ENCODE peak calls at places on chromosomes 16 and 17, in five cellular contexts. B is neural progenitor cell; J is naive thymus-derived CD4-positive, alpha-beta T cell; C is testis; D is cardiac muscle cell. E is an unnamed sample.

GRCh38 chr16:11089504-11090124 is 145.2 kb downstream of the CLEC16A start:
- DNase-seq in D (peak; percentile 68), B (no peak), J (no peak), C (no peak), E (no peak)

GRCh38 chr17:2024572-2025219 is 438 bp downstream of the RTN4RL1 start:
- DNase-seq in J (no peak), C (no peak), D (no peak), B (no peak), E (no peak)

GRCh38 chr17:7588553-7589203 is 1.2 kb downstream of the SOX15 start:
- DNase-seq in C (no peak), J (no peak), D (no peak), B (no peak), E (no peak)

GRCh38 chr17:78993241-78993956 is 13.7 kb upstream of the LGALS3BP start:
- DNase-seq in B (peak; percentile 69), J (peak; percentile 45), D (peak; percentile 62), C (peak; percentile 83), E (peak; percentile 79)

GRCh38 chr16:53881371-53881770 is 177.4 kb downstream of the FTO start:
- DNase-seq in C (no peak), B (no peak), D (peak; percentile 58), J (no peak), E (no peak)

GRCh38 chr17:42698736-42699414 is 16.5 kb downstream of the CNTNAP1 start:
- DNase-seq in B (peak; percentile 76), D (peak; percentile 90), J (no peak), C (peak; percentile 74), E (peak; percentile 62)

GRCh38 chr16:89358030-89359005 is 132.0 kb downstream of the ANKRD11 start:
- DNase-seq in D (no peak), B (no peak), J (peak; percentile 64), C (no peak), E (no peak)

GRCh38 chr16:22250522-22250921 is 44.4 kb downstream of the EEF2K start:
- DNase-seq in C (no peak), D (peak; percentile 56), J (no peak), B (no peak), E (no peak)

GRCh38 chr17:8366231-8366630 is 10.3 kb downstream of the KRABD2 start:
- DNase-seq in D (peak; percentile 89), B (no peak), C (no peak), J (no peak), E (no peak)

GRCh38 chr17:74750327-74751069 is 2.1 kb downstream of the NHERF1 start:
- DNase-seq in D (no peak), C (no peak), J (no peak), B (no peak), E (no peak)

DNA sequence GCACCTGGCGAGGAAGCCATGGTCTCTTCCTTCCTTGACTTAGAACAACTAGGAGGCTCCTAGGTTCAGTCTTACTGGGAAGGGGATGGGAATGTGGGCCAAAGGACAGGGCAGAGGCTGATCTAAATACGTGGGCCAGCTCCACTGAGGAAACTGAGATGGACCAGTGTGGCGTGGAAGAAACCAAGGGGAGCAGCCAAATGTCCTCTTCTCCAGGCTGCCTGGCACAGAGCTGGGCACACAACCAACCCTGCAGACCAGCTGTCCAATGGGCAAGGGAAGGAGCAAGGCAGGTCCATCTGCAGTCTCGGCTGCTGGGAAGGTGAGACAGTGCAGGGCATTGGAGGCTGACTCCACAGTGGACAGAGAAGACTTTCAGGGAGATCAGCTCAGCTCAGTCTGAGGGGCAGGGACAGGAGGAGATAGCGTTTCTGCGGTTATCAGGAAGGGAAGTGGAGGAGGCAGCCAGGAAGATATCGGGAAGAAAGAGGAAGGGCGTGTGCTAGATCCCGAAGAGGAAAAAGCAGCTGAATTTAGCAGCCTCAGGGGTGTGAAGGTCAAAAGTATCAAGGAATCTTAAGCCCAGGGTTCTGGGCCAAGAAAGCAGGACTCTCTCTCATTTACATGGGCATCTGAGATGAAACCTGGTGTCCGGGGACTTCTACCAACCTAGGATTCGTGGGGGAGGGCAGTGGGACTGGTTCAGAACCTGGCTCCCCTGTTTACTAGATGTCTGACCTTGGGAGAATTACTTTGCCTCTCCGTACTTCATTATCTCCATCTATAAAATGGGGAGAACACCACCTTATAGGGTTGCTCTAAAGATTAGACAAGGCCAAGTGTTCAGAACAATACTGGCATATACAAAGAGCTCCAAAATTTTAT is 1.8 kb downstream of the KIFC3 start:
- DNase-seq in C (peak; percentile 60), D (no peak), B (no peak), J (no peak), E (no peak)
- H3K4me1 ChIP-seq in C (peaks cover 54% of the 10 kb centered on the region), D (peaks cover 45% of the 10 kb centered on the region), B (peaks cover 25% of the 10 kb centered on the region), J (peaks cover 12% of the 10 kb centered on the region), E (peaks cover 22% of the 10 kb centered on the region)

DNA sequence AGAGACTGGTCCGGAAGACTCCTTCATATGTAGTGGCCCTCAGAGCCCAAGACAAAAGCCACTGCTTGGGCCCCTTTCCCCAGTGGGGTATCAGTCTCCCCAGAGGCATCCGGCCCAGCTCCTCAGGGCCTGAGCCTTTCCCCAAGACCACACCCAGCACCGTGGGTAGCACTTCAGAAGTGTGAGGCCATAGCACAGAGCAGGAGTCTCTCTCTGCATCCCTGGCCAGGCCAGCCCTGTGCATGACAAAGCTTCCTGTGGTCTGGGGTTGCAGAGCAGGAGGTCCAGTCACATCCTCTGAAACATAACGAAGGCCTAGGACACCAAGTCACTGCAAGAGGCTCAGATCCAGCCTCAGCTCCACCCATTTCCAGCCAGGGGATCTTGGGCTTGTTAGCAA is 56.8 kb upstream of the ZNF423 start:
- DNase-seq in D (no peak), C (no peak), J (no peak), B (no peak), E (no peak)
- H3K4me3 ChIP-seq in D (no peak overlapping the region), C (no peak overlapping the region), J (no peak overlapping the region), B (no peak overlapping the region), E (no peak overlapping the region)

GRCh38 chr16:27242868-27243590 is 25.5 kb downstream of the NSMCE1 start:
- DNase-seq in C (peak; percentile 40), J (peak; percentile 34), D (peak; percentile 86), B (peak; percentile 62), E (no peak)

GRCh38 chr16:27245276-27246231 is 23.0 kb downstream of the NSMCE1 start:
- DNase-seq in J (no peak), B (no peak), D (peak; percentile 85), C (peak; percentile 48), E (no peak)

GRCh38 chr16:27242398-27242797 is 26.2 kb downstream of the NSMCE1 start:
- DNase-seq in B (no peak), J (no peak), C (no peak), D (no peak), E (no peak)

GRCh38 chr16:27243725-27244362 is 24.7 kb downstream of the NSMCE1 start:
- DNase-seq in B (no peak), D (no peak), J (no peak), C (peak; percentile 10), E (no peak)

DNA sequence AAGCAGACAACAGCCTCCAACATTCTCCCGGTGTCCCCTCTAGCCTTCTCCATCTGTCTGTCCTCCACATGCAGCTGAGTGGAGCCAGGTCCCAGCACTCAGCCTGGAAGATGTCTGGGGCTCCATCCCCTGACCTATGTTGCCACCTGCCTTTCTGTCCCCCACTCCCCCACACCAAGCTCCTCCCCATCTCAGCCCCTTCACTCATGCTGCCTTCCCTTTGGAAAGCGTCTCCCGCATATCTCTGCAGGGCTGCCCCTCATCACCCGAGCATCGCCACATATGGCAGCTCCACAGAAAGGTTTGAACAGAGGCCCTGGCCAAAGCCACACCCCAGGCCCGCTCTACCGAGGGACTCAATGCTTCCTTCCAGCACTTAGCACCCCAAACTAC is 24.2 kb downstream of the NSMCE1 start:
- DNase-seq in J (no peak), B (no peak), C (peak; percentile 7), D (no peak), E (no peak)
- H3K4me1 ChIP-seq in J (no peaks in the 10 kb centered on the region), B (peaks cover 11% of the 10 kb centered on the region), C (peaks cover 33% of the 10 kb centered on the region), D (peaks cover 28% of the 10 kb centered on the region), E (peaks cover 7% of the 10 kb centered on the region)

GRCh38 chr17:30164531-30164930 is 47.9 kb downstream of the NSRP1 start:
- DNase-seq in D (no peak), C (no peak), J (no peak), B (no peak), E (no peak)
- H3K4me3 ChIP-seq in D (no peak overlapping the region), C (no peak overlapping the region), J (no peak overlapping the region), B (no peak overlapping the region), E (no peak overlapping the region)

GRCh38 chr16:85062303-85062702 is 34.7 kb downstream of the KIAA0513 start:
- DNase-seq in C (no peak), B (no peak), D (no peak), J (no peak), E (no peak)
- H3K4me1 ChIP-seq in C (no peaks in the 10 kb centered on the region), B (no peaks in the 10 kb centered on the region), D (peaks cover 40% of the 10 kb centered on the region), J (no peaks in the 10 kb centered on the region), E (no peaks in the 10 kb centered on the region)

DNA sequence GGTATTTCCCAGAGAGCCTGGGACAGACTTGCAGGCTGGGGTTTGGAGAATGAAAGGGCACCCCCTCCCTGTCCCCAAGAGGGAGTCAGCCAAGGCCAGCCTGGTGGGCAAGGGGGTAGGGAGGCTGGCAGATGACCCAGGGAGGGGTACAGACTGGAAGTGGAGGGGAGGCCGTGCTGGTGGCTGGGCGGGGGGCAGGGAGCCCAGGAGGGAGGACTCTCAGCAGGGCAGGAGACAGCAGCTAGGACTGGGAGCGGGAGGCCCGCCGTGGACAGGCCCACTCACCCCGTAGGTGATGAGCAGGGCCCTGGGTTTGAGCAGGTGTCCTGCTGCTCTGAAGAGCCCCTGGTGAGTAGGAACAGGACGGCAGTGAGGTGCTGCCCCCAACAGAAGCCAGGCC is 1.1 kb downstream of the METTL26 start:
- DNase-seq in J (no peak), D (no peak), C (no peak), B (no peak), E (no peak)
- H3K4me3 ChIP-seq in J (no peak overlapping the region), D (no peak overlapping the region), C (no peak overlapping the region), B (peak overlapping the region; percentile 79), E (peak overlapping the region; percentile 78)

DNA sequence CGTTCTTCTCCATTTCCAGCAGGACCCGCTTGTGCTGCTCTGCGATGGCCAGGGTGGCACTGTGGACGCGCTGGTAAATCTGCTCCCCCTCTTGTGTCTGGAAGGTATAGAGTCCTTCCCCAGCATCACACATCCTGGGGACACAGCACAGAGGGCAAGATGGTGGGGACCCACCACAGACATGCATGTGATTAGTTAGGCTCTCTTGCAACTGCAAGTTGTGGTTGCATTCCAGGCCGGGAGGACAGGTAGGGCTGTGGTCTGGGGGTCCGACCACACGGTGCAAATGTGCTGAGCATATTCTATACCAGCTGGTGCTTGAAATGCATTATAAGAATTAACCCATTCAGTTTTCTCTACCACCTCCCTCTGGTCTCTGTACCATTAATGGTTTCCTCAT is 11.4 kb downstream of the POLR2C start:
- DNase-seq in C (no peak), B (no peak), J (no peak), D (no peak), E (no peak)
- H3K4me1 ChIP-seq in C (peaks cover 16% of the 10 kb centered on the region), B (peaks cover 34% of the 10 kb centered on the region), J (peaks cover 7% of the 10 kb centered on the region), D (peaks cover 50% of the 10 kb centered on the region), E (peaks cover 61% of the 10 kb centered on the region)

GRCh38 chr17:10197362-10197720 is 1.1 kb downstream of the GAS7 start:
- DNase-seq in B (peak; percentile 49), C (peak; percentile 59), D (no peak), J (no peak), E (no peak)
- H3K4me3 ChIP-seq in B (peak overlapping the region; percentile 78), C (peak overlapping the region; percentile 67), D (peak overlapping the region; percentile 80), J (no peak overlapping the region), E (no peak overlapping the region)

GRCh38 chr17:31931781-31932180 is 5.0 kb upstream of the SUZ12 start:
- DNase-seq in B (no peak), D (no peak), J (no peak), C (no peak), E (no peak)

GRCh38 chr17:31926100-31926729 is 10.6 kb upstream of the SUZ12 start:
- DNase-seq in C (no peak), D (no peak), J (no peak), B (no peak), E (no peak)
- H3K4me1 ChIP-seq in C (no peaks in the 10 kb centered on the region), D (no peaks in the 10 kb centered on the region), J (no peaks in the 10 kb centered on the region), B (no peaks in the 10 kb centered on the region), E (no peaks in the 10 kb centered on the region)